ENCODE peak calls at places on chromosome 17, in seven cellular contexts. U is HFF-Myc, V is cardiac muscle cell, T is nephron progenitor cell, I is fibroblast of mammary gland, H is foreskin fibroblast, Y is WERI-Rb-1. A is an unnamed sample.

GRCh38 chr17:28001149-28001548 is 41.3 kb upstream of the NLK start:
- DNase-seq in U (no peak), V (no peak), T (no peak), I (peak), H (no peak), Y (no peak), A (no peak)

GRCh38 chr17:49952912-49953497 is 16.0 kb upstream of the DLX4 start:
- DNase-seq in U (no peak), V (no peak), T (no peak), I (peak), H (no peak), Y (no peak), A (no peak)

GRCh38 chr17:31515226-31515759 is 123.8 kb downstream of the RAB11FIP4 start:
- DNase-seq in U (no peak), V (no peak), T (no peak), I (no peak), H (no peak), Y (no peak), A (no peak)

GRCh38 chr17:58091024-58091567 is 7.9 kb downstream of the DYNLL2 start:
- DNase-seq in U (no peak), V (no peak), T (no peak), I (no peak), H (no peak), Y (no peak), A (no peak)

GRCh38 chr17:45364531-45365390 is 47.9 kb upstream of the MAP3K14 start:
- DNase-seq in U (no peak), V (no peak), T (peak), I (peak), H (no peak), Y (no peak), A (no peak)

GRCh38 chr17:74126179-74126900 is 77.1 kb upstream of the RPL38 start:
- DNase-seq in U (no peak), V (no peak), T (no peak), I (no peak), H (no peak), Y (no peak), A (no peak)

GRCh38 chr17:48547839-48548686 is 3.2 kb upstream of the HOXB2 start:
- DNase-seq in U (no peak), V (no peak), T (no peak), I (peak), H (no peak), Y (no peak), A (no peak)

GRCh38 chr17:43530303-43531081 is 15.6 kb downstream of the ETV4 start:
- DNase-seq in U (peak), V (peak), T (peak), I (peak), H (peak), Y (peak), A (no peak)

GRCh38 chr17:4769628-4770027 is 2.1 kb upstream of the TM4SF5 start:
- DNase-seq in U (no peak), V (no peak), T (no peak), I (peak), H (peak), Y (no peak), A (no peak)

GRCh38 chr17:68456529-68457167 is 648 bp downstream of the WIPI1 start:
- DNase-seq in U (peak), V (peak), T (peak), I (peak), H (peak), Y (peak), A (no peak)

GRCh38 chr17:28938552-28938951 is 12.8 kb downstream of the PHF12 start:
- DNase-seq in U (no peak), V (no peak), T (no peak), I (no peak), H (peak), Y (no peak), A (no peak)

GRCh38 chr17:2158011-2158410 is 103.1 kb downstream of the HIC1 start:
- DNase-seq in U (no peak), V (no peak), T (no peak), I (peak), H (peak), Y (no peak), A (no peak)

GRCh38 chr17:72931635-72932034 is 160.9 kb downstream of the SLC39A11 start:
- DNase-seq in U (no peak), V (no peak), T (no peak), I (no peak), H (no peak), Y (no peak), A (no peak)

GRCh38 chr17:10518271-10519037 is at the start of gene MYH1:
- DNase-seq in U (no peak), V (no peak), T (no peak), I (no peak), H (no peak), Y (no peak), A (no peak)

GRCh38 chr17:80362428-80363119 is 52.4 kb upstream of the ENDOV start:
- DNase-seq in U (peak), V (no peak), T (no peak), I (peak), H (peak), Y (no peak), A (no peak)

GRCh38 chr17:65559802-65560627 is 1.4 kb downstream of the AXIN2 start:
- DNase-seq in U (no peak), V (peak), T (peak), I (no peak), H (peak), Y (peak), A (peak)

GRCh38 chr17:11454096-11454495 is 144.2 kb upstream of the DNAH9 start:
- DNase-seq in U (no peak), V (no peak), T (no peak), I (no peak), H (no peak), Y (no peak), A (no peak)

GRCh38 chr17:28716740-28717577 is 709 bp downstream of the RAB34 start:
- DNase-seq in U (no peak), V (peak), T (peak), I (peak), H (peak), Y (no peak), A (no peak)

GRCh38 chr17:10116676-10117075 is 81.7 kb downstream of the GAS7 start:
- DNase-seq in U (no peak), V (no peak), T (no peak), I (no peak), H (no peak), Y (no peak), A (no peak)

GRCh38 chr17:45370949-45371413 is 54.2 kb upstream of the MAP3K14 start:
- DNase-seq in U (no peak), V (no peak), T (no peak), I (no peak), H (peak), Y (no peak), A (no peak)

GRCh38 chr17:55750750-55751641 is at the start of gene PCTP:
- DNase-seq in U (peak), V (peak), T (peak), I (peak), H (peak), Y (peak), A (no peak)

GRCh38 chr17:33209671-33210070 is 83.4 kb downstream of the ASIC2 start:
- DNase-seq in U (no peak), V (no peak), T (no peak), I (peak), H (no peak), Y (no peak), A (no peak)

GRCh38 chr17:10166181-10166935 is 32.0 kb downstream of the GAS7 start:
- DNase-seq in U (no peak), V (no peak), T (no peak), I (peak), H (no peak), Y (no peak), A (no peak)

GRCh38 chr17:55444471-55445441 is 23.1 kb upstream of the MMD start:
- DNase-seq in U (peak), V (no peak), T (no peak), I (peak), H (peak), Y (no peak), A (no peak)

GRCh38 chr17:30521766-30522165 is 44.6 kb downstream of the GOSR1 start:
- DNase-seq in U (no peak), V (no peak), T (no peak), I (no peak), H (no peak), Y (no peak), A (no peak)

GRCh38 chr17:80683625-80684100 is 139.0 kb downstream of the RPTOR start:
- DNase-seq in U (no peak), V (no peak), T (no peak), I (no peak), H (no peak), Y (no peak), A (no peak)

GRCh38 chr17:5705081-5705875 is 121.0 kb upstream of the NLRP1 start:
- DNase-seq in U (no peak), V (peak), T (peak), I (no peak), H (peak), Y (peak), A (no peak)

GRCh38 chr17:58986005-58986404 is 120.7 kb downstream of the TRIM37 start:
- DNase-seq in U (no peak), V (no peak), T (no peak), I (no peak), H (no peak), Y (no peak), A (no peak)

GRCh38 chr17:49692751-49693150 is 14.9 kb upstream of the SPOP start:
- DNase-seq in U (no peak), V (no peak), T (no peak), I (no peak), H (no peak), Y (no peak), A (no peak)

GRCh38 chr17:42101513-42102292 is 3.4 kb upstream of the ZNF385C start:
- DNase-seq in U (no peak), V (peak), T (peak), I (peak), H (peak), Y (peak), A (peak)

GRCh38 chr17:34241062-34241461 is 14.0 kb upstream of the CCL2 start:
- DNase-seq in U (no peak), V (no peak), T (no peak), I (peak), H (peak), Y (no peak), A (no peak)

GRCh38 chr17:17710728-17711541 is 29.7 kb downstream of the RAI1 start:
- DNase-seq in U (peak), V (no peak), T (peak), I (peak), H (peak), Y (no peak), A (no peak)

GRCh38 chr17:10631701-10632100 is 25.4 kb downstream of the MYH3 start:
- DNase-seq in U (no peak), V (no peak), T (no peak), I (no peak), H (no peak), Y (no peak), A (no peak)

GRCh38 chr17:2056221-2057129 is 1.6 kb downstream of the HIC1 start:
- DNase-seq in U (no peak), V (peak), T (peak), I (no peak), H (peak), Y (no peak), A (no peak)

GRCh38 chr17:77728022-77728671 is 230.4 kb upstream of the TNRC6C start:
- DNase-seq in U (peak), V (no peak), T (no peak), I (peak), H (peak), Y (peak), A (no peak)

GRCh38 chr17:80000955-80001354 is 34.7 kb downstream of the TBC1D16 start:
- DNase-seq in U (no peak), V (no peak), T (no peak), I (no peak), H (no peak), Y (no peak), A (no peak)

GRCh38 chr17:79721993-79722671 is 8.6 kb upstream of the ENPP7 start:
- DNase-seq in U (no peak), V (peak), T (no peak), I (no peak), H (no peak), Y (peak), A (no peak)

GRCh38 chr17:45052052-45052772 is 780 bp upstream of the DCAKD start:
- DNase-seq in U (no peak), V (peak), T (peak), I (peak), H (peak), Y (peak), A (no peak)

DNA sequence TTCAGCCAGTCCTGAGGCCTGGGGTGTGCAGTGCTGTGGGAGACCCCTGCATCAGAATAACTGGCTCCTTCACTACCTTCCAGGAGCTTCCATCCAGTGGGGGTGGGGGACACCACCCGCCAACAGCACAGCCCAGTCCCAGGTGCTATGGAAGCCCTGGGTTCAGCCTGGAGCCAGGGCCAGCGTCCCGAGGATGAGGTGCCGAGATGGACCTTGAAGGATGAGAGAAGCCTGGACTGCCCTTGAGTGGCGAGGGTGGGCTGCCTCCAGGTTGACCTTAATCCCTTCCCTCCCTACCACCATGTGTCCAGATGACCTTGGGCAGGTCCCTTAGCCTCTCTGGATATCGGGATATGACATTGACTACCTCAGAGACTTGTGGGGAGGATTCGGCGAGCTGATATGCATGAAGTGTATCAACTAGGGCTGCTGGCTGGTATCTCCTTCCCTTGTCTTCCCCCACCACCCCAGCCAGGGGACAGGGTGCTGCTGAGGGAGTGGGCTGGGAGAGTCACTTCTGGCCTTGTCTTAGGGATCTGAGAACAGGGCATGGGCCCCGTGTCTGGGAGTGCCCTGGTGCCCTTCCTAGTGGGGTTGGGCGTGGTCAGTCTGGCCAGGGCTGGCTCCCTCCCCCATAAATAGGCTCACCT is 14.2 kb upstream of the LASP1NB start:
- DNase-seq in U (no peak), V (no peak), T (no peak), I (no peak), H (no peak), Y (no peak), A (no peak)
- TF ChIP-seq CTCF in U (no peak), V (no peak), T (no peak), I (no peak), H (no peak), Y (no peak), A (no peak)

DNA sequence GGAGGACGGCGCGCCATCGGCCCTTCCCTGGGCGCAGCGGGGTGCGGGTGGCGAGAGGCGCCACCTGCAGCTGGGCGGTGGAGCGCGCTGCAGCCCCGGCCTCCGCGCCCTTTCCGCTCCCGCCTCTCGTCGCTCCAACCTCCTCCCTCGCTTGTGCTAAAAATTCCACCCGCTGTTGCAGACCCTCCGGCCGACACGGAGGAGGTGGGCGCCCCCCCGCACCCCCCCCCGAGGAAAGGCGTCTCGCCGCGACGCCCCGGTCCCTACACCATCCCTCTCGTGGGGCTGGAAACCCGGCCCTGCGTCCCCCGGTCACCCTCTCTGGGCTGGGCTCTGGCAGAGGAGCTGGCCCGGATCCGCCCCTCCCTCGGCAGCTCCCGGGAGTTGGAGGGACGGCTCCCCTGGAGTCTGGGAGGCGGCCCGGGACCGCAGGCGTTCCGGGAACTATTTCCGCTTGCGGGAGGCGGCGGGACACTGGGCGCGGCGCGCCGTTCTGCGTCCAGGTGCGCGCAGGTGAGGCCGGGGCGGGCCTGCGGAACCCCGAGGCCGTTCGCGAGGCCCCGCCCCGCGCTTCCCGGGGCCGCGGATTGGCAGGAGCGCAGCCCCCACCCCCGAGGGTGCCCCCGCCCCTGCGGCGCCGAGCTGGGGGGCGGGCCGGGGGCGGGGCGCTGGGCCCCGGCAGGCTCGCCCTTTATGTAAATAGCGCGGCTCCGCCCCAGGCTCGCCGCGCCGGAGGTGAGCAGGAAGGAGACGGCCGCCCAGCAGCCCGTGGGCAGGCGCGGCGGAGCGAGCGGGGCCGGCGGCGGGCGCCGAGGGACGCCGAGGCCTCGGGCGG is at the start of gene LLGL2:
- DNase-seq in U (no peak), V (peak), T (peak), I (no peak), H (peak), Y (peak), A (peak)
- TF ChIP-seq CTCF in U (peak), V (peak), T (no peak), I (no peak), H (peak), Y (peak), A (peak)

GRCh38 chr17:12667299-12667958 is 1.7 kb downstream of the MYOCD start:
- DNase-seq in U (no peak), V (peak), T (peak), I (peak), H (peak), Y (peak), A (no peak)
- TF ChIP-seq CTCF in U (peak), V (peak), T (peak), I (peak), H (peak), Y (peak), A (peak)

DNA sequence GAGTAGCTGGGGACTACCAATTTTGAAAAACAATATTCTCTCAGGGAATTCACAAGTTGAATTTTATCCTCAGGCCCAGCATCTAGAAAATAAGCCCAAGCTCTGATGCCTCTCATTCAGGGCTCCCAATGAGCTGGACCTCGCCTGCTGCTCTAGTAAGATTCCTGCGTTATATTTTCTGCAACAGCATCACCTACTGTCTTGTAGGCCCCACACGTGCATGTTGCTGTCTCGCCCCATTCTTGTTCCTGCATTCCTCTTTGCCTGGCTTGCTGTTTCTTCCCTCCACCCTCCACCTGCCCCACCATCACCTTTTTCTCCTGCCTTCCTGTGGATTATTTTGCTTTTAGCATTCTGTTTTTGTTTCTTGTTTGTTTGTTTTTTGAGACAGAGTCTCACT is 8.3 kb upstream of the ST6GALNAC2 start:
- DNase-seq in U (no peak), V (no peak), T (no peak), I (no peak), H (no peak), Y (no peak), A (no peak)
- TF ChIP-seq CTCF in U (no peak), V (no peak), T (no peak), I (no peak), H (no peak), Y (peak), A (peak)

DNA sequence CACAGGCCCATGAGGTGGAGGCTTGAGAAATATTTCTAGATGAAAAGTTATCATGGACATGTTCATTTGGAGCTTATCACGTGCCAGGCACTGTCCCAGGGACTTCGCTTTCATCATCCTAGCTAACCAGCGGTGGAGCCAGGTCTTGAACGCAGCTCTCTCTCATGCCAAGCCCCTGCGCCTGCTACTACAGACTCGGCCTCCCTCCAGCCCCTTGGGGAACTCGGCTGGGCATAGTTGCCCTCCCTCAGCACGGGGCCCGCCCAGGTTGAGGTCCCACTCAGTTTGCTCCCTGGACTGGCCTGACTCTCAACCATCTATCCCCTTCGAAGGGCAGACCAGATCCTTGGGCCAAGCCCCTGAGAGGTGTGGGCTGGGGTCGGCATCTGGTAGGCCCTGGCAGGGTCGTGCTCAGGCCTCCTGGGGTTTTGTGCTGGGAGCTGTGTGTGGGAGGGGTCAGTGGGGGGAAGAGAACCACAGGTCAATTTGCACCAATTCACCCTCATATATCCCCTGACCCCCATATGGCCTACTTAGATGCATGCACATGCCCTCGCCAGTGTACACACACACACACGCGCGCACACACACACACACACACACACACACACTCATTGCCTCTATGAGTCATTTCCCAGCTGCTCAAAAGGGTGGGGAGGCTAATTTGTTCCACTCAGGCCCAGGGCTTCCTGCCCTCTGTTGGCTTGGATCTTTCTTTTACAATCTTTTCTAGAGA is 12.1 kb upstream of the SCN4A start:
- DNase-seq in U (peak), V (no peak), T (no peak), I (peak), H (peak), Y (no peak), A (no peak)
- TF ChIP-seq CTCF in U (no peak), V (no peak), T (no peak), I (no peak), H (no peak), Y (no peak), A (no peak)

DNA sequence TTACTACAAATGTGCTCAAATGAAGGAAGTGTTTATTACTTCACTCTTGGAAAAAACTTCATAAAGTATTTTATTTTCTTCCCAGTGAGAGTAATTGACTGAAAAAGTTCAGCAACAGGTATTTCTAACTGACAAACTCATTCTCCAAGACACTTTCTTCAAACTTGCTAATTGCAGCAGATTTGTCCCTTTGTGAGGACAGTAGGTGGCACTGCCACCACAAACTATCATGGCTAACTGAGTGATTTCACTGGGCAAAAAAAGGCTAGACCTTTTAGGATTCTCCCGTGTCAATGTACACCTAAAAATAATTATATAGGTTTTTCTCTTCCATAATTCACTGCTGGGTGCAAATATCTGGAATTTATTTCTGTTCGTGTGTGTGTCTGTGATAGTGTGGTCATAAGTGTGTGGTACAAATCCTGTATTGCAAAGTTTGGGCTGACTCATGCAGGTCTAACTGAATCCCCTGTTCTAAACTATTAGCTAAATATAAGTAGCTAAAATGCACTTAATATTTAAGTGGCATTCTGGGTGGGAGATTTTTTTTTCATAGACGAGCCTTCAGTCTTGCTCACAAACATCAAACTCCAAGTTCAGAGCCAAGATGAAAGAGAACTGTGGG is 3.9 kb downstream of the HS3ST3A1 start:
- DNase-seq in U (peak), V (peak), T (peak), I (peak), H (peak), Y (peak), A (no peak)
- TF ChIP-seq CTCF in U (peak), V (peak), T (peak), I (peak), H (peak), Y (peak), A (peak)

A was measured in D721Med.